ENCODE peak calls at places on chromosomes 3 and 15, in ten cellular contexts. One of them, this sample, is unnamed.

GRCh38 chr3:133570937-133571320 is 2.6 kb upstream of the CDV3 start:
- DNase-seq in progenitor cell of endocrine pancreas: no peak
- DNase-seq in GM20000: no peak
- DNase-seq in HFFc6: no peak
- DNase-seq in stimulated activated CD4-positive, alpha-beta T cell treated with anti-CD3 and anti-CD28 coated beads, Interleukin-15, amount 100 ng/mL, for 48 hours: no peak
- DNase-seq in sciatic nerve: no peak
- DNase-seq in amygdala: no peak
- DNase-seq in GM03348: no peak
- DNase-seq in heart left ventricle: no peak
- DNase-seq in CD8-positive, alpha-beta memory T cell: no peak
- DNase-seq in this sample: no peak

GRCh38 chr15:59917504-59918157 is 86.5 kb upstream of the FOXB1 start:
- DNase-seq in GM03348: peak; percentile 49
- DNase-seq in heart left ventricle: peak; percentile 28
- DNase-seq in progenitor cell of endocrine pancreas: peak; percentile 66
- DNase-seq in stimulated activated CD4-positive, alpha-beta T cell treated with anti-CD3 and anti-CD28 coated beads, Interleukin-15, amount 100 ng/mL, for 48 hours: peak; percentile 52
- DNase-seq in sciatic nerve: no peak
- DNase-seq in CD8-positive, alpha-beta memory T cell: peak; percentile 62
- DNase-seq in GM20000: peak; percentile 68
- DNase-seq in HFFc6: peak; percentile 26
- DNase-seq in amygdala: peak; percentile 2
- DNase-seq in this sample: peak; percentile 43

GRCh38 chr3:106097817-106098410 is 229.1 kb upstream of the CBLB start:
- DNase-seq in stimulated activated CD4-positive, alpha-beta T cell treated with anti-CD3 and anti-CD28 coated beads, Interleukin-15, amount 100 ng/mL, for 48 hours: no peak
- DNase-seq in progenitor cell of endocrine pancreas: no peak
- DNase-seq in CD8-positive, alpha-beta memory T cell: no peak
- DNase-seq in HFFc6: no peak
- DNase-seq in sciatic nerve: no peak
- DNase-seq in GM20000: no peak
- DNase-seq in heart left ventricle: no peak
- DNase-seq in amygdala: no peak
- DNase-seq in GM03348: no peak
- DNase-seq in this sample: no peak

GRCh38 chr3:131972091-131972490 is 62.7 kb downstream of the CPNE4 start:
- DNase-seq in progenitor cell of endocrine pancreas: no peak
- DNase-seq in GM20000: no peak
- DNase-seq in GM03348: no peak
- DNase-seq in heart left ventricle: no peak
- DNase-seq in stimulated activated CD4-positive, alpha-beta T cell treated with anti-CD3 and anti-CD28 coated beads, Interleukin-15, amount 100 ng/mL, for 48 hours: no peak
- DNase-seq in HFFc6: no peak
- DNase-seq in CD8-positive, alpha-beta memory T cell: no peak
- DNase-seq in sciatic nerve: no peak
- DNase-seq in amygdala: no peak
- DNase-seq in this sample: no peak

GRCh38 chr15:74251187-74251811 is 15.2 kb downstream of the CCDC33 start:
- DNase-seq in CD8-positive, alpha-beta memory T cell: no peak
- DNase-seq in heart left ventricle: peak; percentile 93
- DNase-seq in stimulated activated CD4-positive, alpha-beta T cell treated with anti-CD3 and anti-CD28 coated beads, Interleukin-15, amount 100 ng/mL, for 48 hours: no peak
- DNase-seq in GM20000: no peak
- DNase-seq in GM03348: no peak
- DNase-seq in sciatic nerve: no peak
- DNase-seq in progenitor cell of endocrine pancreas: no peak
- DNase-seq in amygdala: peak; percentile 94
- DNase-seq in HFFc6: no peak
- DNase-seq in this sample: no peak

GRCh38 chr3:16841906-16842709 is 42.6 kb upstream of the PLCL2 start:
- DNase-seq in progenitor cell of endocrine pancreas: no peak
- DNase-seq in heart left ventricle: peak; percentile 49
- DNase-seq in HFFc6: no peak
- DNase-seq in stimulated activated CD4-positive, alpha-beta T cell treated with anti-CD3 and anti-CD28 coated beads, Interleukin-15, amount 100 ng/mL, for 48 hours: peak; percentile 61
- DNase-seq in GM20000: peak; percentile 47
- DNase-seq in amygdala: no peak
- DNase-seq in sciatic nerve: no peak
- DNase-seq in GM03348: no peak
- DNase-seq in CD8-positive, alpha-beta memory T cell: peak; percentile 78
- DNase-seq in this sample: no peak

GRCh38 chr3:94036909-94037507 is 8.6 kb upstream of the STX19 start:
- DNase-seq in stimulated activated CD4-positive, alpha-beta T cell treated with anti-CD3 and anti-CD28 coated beads, Interleukin-15, amount 100 ng/mL, for 48 hours: no peak
- DNase-seq in sciatic nerve: no peak
- DNase-seq in heart left ventricle: no peak
- DNase-seq in amygdala: no peak
- DNase-seq in CD8-positive, alpha-beta memory T cell: no peak
- DNase-seq in HFFc6: peak; percentile 67
- DNase-seq in GM03348: peak; percentile 62
- DNase-seq in GM20000: no peak
- DNase-seq in progenitor cell of endocrine pancreas: no peak
- DNase-seq in this sample: peak; percentile 6

GRCh38 chr3:119973276-119973675 is 121.0 kb downstream of the GSK3B start:
- DNase-seq in HFFc6: peak; percentile 23
- DNase-seq in heart left ventricle: no peak
- DNase-seq in CD8-positive, alpha-beta memory T cell: no peak
- DNase-seq in amygdala: no peak
- DNase-seq in GM03348: no peak
- DNase-seq in stimulated activated CD4-positive, alpha-beta T cell treated with anti-CD3 and anti-CD28 coated beads, Interleukin-15, amount 100 ng/mL, for 48 hours: no peak
- DNase-seq in progenitor cell of endocrine pancreas: no peak
- DNase-seq in GM20000: no peak
- DNase-seq in sciatic nerve: no peak
- DNase-seq in this sample: no peak

GRCh38 chr3:126036056-126036549 is 47.8 kb downstream of the SLC41A3 start:
- DNase-seq in heart left ventricle: no peak
- DNase-seq in amygdala: no peak
- DNase-seq in HFFc6: no peak
- DNase-seq in sciatic nerve: no peak
- DNase-seq in progenitor cell of endocrine pancreas: no peak
- DNase-seq in stimulated activated CD4-positive, alpha-beta T cell treated with anti-CD3 and anti-CD28 coated beads, Interleukin-15, amount 100 ng/mL, for 48 hours: no peak
- DNase-seq in CD8-positive, alpha-beta memory T cell: no peak
- DNase-seq in GM03348: no peak
- DNase-seq in GM20000: no peak
- DNase-seq in this sample: no peak

GRCh38 chr15:37093480-37094410 is 6.6 kb downstream of the MEIS2 start:
- DNase-seq in progenitor cell of endocrine pancreas: no peak
- DNase-seq in GM20000: no peak
- DNase-seq in HFFc6: peak; percentile 67
- DNase-seq in amygdala: no peak
- DNase-seq in GM03348: no peak
- DNase-seq in stimulated activated CD4-positive, alpha-beta T cell treated with anti-CD3 and anti-CD28 coated beads, Interleukin-15, amount 100 ng/mL, for 48 hours: no peak
- DNase-seq in sciatic nerve: no peak
- DNase-seq in heart left ventricle: no peak
- DNase-seq in CD8-positive, alpha-beta memory T cell: no peak
- DNase-seq in this sample: no peak

GRCh38 chr3:171654809-171655208 is 155.5 kb downstream of the PLD1 start:
- DNase-seq in amygdala: peak; percentile 20
- DNase-seq in heart left ventricle: peak; percentile 60
- DNase-seq in HFFc6: no peak
- DNase-seq in stimulated activated CD4-positive, alpha-beta T cell treated with anti-CD3 and anti-CD28 coated beads, Interleukin-15, amount 100 ng/mL, for 48 hours: no peak
- DNase-seq in GM20000: no peak
- DNase-seq in sciatic nerve: peak; percentile 83
- DNase-seq in GM03348: peak; percentile 56
- DNase-seq in CD8-positive, alpha-beta memory T cell: no peak
- DNase-seq in progenitor cell of endocrine pancreas: no peak
- DNase-seq in this sample: no peak

GRCh38 chr3:101138817-101139216 is 145.6 kb upstream of the ABI3BP start:
- DNase-seq in CD8-positive, alpha-beta memory T cell: no peak
- DNase-seq in sciatic nerve: no peak
- DNase-seq in GM03348: no peak
- DNase-seq in amygdala: no peak
- DNase-seq in stimulated activated CD4-positive, alpha-beta T cell treated with anti-CD3 and anti-CD28 coated beads, Interleukin-15, amount 100 ng/mL, for 48 hours: no peak
- DNase-seq in HFFc6: no peak
- DNase-seq in progenitor cell of endocrine pancreas: no peak
- DNase-seq in GM20000: no peak
- DNase-seq in heart left ventricle: no peak
- DNase-seq in this sample: no peak

GRCh38 chr3:53254190-53254809 is 1.5 kb downstream of the TKT start:
- DNase-seq in progenitor cell of endocrine pancreas: no peak
- DNase-seq in CD8-positive, alpha-beta memory T cell: peak; percentile 11
- DNase-seq in GM03348: no peak
- DNase-seq in heart left ventricle: no peak
- DNase-seq in sciatic nerve: no peak
- DNase-seq in HFFc6: no peak
- DNase-seq in GM20000: no peak
- DNase-seq in stimulated activated CD4-positive, alpha-beta T cell treated with anti-CD3 and anti-CD28 coated beads, Interleukin-15, amount 100 ng/mL, for 48 hours: no peak
- DNase-seq in amygdala: peak; percentile 34
- DNase-seq in this sample: peak; percentile 34

GRCh38 chr3:16183082-16183481 is 8.6 kb downstream of the GALNT15 start:
- DNase-seq in CD8-positive, alpha-beta memory T cell: no peak
- DNase-seq in stimulated activated CD4-positive, alpha-beta T cell treated with anti-CD3 and anti-CD28 coated beads, Interleukin-15, amount 100 ng/mL, for 48 hours: no peak
- DNase-seq in sciatic nerve: no peak
- DNase-seq in GM20000: no peak
- DNase-seq in amygdala: no peak
- DNase-seq in progenitor cell of endocrine pancreas: no peak
- DNase-seq in heart left ventricle: no peak
- DNase-seq in HFFc6: no peak
- DNase-seq in GM03348: no peak
- DNase-seq in this sample: no peak

This sample was measured in K562.